ENCODE peak calls at places on chromosomes 5 and 9, in four cellular contexts. D is K562, S is Panc1, W is HepG2. T is an unnamed sample.

GRCh38 chr5:10310073-10310779 is 2.5 kb upstream of the CMBL start:
- DNase-seq in D (peak), S (no peak), W (peak), T (peak)

GRCh38 chr9:14417230-14417629 is 103.3 kb upstream of the NFIB start:
- DNase-seq in D (no peak), S (no peak), W (no peak), T (no peak)

GRCh38 chr5:91706785-91707520 is 323.8 kb upstream of the ARRDC3 start:
- DNase-seq in D (no peak), S (no peak), W (no peak), T (no peak)

GRCh38 chr9:133995012-133995896 is 3.1 kb upstream of the VAV2 start:
- DNase-seq in D (no peak), S (no peak), W (peak), T (peak)

GRCh38 chr5:139294372-139295165 is 1.0 kb downstream of the MATR3 start:
- DNase-seq in D (peak), S (no peak), W (peak), T (peak)

GRCh38 chr9:33265211-33265885 is 499 bp downstream of the CHMP5 start:
- DNase-seq in D (no peak), S (no peak), W (no peak), T (no peak)

GRCh38 chr5:6700686-6701355 is 12.4 kb upstream of the TENT4A start:
- DNase-seq in D (no peak), S (no peak), W (no peak), T (no peak)

GRCh38 chr5:77355074-77355473 is 137.0 kb downstream of the WDR41 start:
- DNase-seq in D (no peak), S (no peak), W (no peak), T (no peak)

GRCh38 chr9:14127656-14128055 is 186.3 kb downstream of the NFIB start:
- DNase-seq in D (no peak), S (no peak), W (no peak), T (no peak)

GRCh38 chr5:13328316-13328715 is 616.2 kb downstream of the DNAH5 start:
- DNase-seq in D (no peak), S (no peak), W (no peak), T (no peak)

GRCh38 chr5:173730610-173731302 is 114.3 kb upstream of the BOD1 start:
- DNase-seq in D (no peak), S (no peak), W (no peak), T (no peak)

GRCh38 chr5:168674893-168675482 is 95.8 kb upstream of the PANK3 start:
- DNase-seq in D (no peak), S (no peak), W (no peak), T (no peak)

GRCh38 chr9:5582835-5583195 is 46.1 kb upstream of the RIC1 start:
- DNase-seq in D (no peak), S (no peak), W (no peak), T (no peak)

GRCh38 chr9:126146254-126147145 is 180.1 kb upstream of the MVB12B start:
- DNase-seq in D (peak), S (no peak), W (peak), T (no peak)

GRCh38 chr5:34412769-34413168 is 243.4 kb upstream of the RAI14 start:
- DNase-seq in D (no peak), S (no peak), W (no peak), T (no peak)

GRCh38 chr9:123473226-123473625 is 117.2 kb downstream of the CRB2 start:
- DNase-seq in D (no peak), S (no peak), W (no peak), T (no peak)

GRCh38 chr5:181181650-181182565 is 23.1 kb downstream of the TRIM7 start:
- DNase-seq in D (no peak), S (no peak), W (peak), T (peak)

GRCh38 chr5:35061216-35061615 is 13.5 kb upstream of the AGXT2 start:
- DNase-seq in D (no peak), S (no peak), W (no peak), T (no peak)

GRCh38 chr5:144088211-144088965 is 82.1 kb downstream of the YIPF5 start:
- DNase-seq in D (no peak), S (no peak), W (no peak), T (no peak)

GRCh38 chr5:78696637-78697036 is 48.1 kb upstream of the LHFPL2 start:
- DNase-seq in D (no peak), S (no peak), W (no peak), T (no peak)

GRCh38 chr5:1729641-1730486 is 69.8 kb downstream of the MRPL36 start:
- DNase-seq in D (no peak), S (no peak), W (no peak), T (no peak)

GRCh38 chr5:132057498-132058255 is 2.8 kb upstream of the IL3 start:
- DNase-seq in D (no peak), S (no peak), W (no peak), T (no peak)

GRCh38 chr5:17218353-17219005 is 1.0 kb downstream of the BASP1 start:
- DNase-seq in D (no peak), S (no peak), W (no peak), T (no peak)

GRCh38 chr9:36092509-36093215 is 43.9 kb upstream of the GLIPR2 start:
- DNase-seq in D (no peak), S (no peak), W (no peak), T (no peak)

GRCh38 chr9:110543631-110544051 is 35.9 kb downstream of the SVEP1 start:
- DNase-seq in D (no peak), S (no peak), W (no peak), T (no peak)

GRCh38 chr5:80109549-80110478 is 74.7 kb downstream of the THBS4 start:
- DNase-seq in D (no peak), S (no peak), W (no peak), T (no peak)

GRCh38 chr5:63959177-63959982 is 2.9 kb downstream of the HTR1A start:
- DNase-seq in D (no peak), S (no peak), W (no peak), T (no peak)

GRCh38 chr9:7974335-7975005 is 174.9 kb upstream of the DMAC1 start:
- DNase-seq in D (no peak), S (no peak), W (no peak), T (no peak)

GRCh38 chr9:106969696-106970095 is 106.7 kb downstream of the ZNF462 start:
- DNase-seq in D (no peak), S (no peak), W (no peak), T (no peak)

GRCh38 chr5:53013857-53014256 is 24.7 kb downstream of the ITGA2 start:
- DNase-seq in D (no peak), S (no peak), W (no peak), T (no peak)

GRCh38 chr5:128052764-128053163 is 30.8 kb upstream of the SLC12A2 start:
- DNase-seq in D (no peak), S (no peak), W (no peak), T (no peak)

GRCh38 chr9:135148386-135148785 is 60.9 kb downstream of the OLFM1 start:
- DNase-seq in D (no peak), S (no peak), W (no peak), T (no peak)

GRCh38 chr5:67896312-67896985 is 319.1 kb upstream of the PIK3R1 start:
- DNase-seq in D (no peak), S (no peak), W (no peak), T (no peak)

GRCh38 chr5:177454397-177455035 is 7.9 kb downstream of the PRR7 start:
- DNase-seq in D (peak), S (peak), W (peak), T (peak)

GRCh38 chr5:167578977-167579700 is 712.3 kb upstream of the WWC1 start:
- DNase-seq in D (no peak), S (no peak), W (no peak), T (no peak)

GRCh38 chr9:33917036-33917435 is 100.1 kb downstream of the UBE2R2 start:
- DNase-seq in D (no peak), S (no peak), W (no peak), T (no peak)

DNA sequence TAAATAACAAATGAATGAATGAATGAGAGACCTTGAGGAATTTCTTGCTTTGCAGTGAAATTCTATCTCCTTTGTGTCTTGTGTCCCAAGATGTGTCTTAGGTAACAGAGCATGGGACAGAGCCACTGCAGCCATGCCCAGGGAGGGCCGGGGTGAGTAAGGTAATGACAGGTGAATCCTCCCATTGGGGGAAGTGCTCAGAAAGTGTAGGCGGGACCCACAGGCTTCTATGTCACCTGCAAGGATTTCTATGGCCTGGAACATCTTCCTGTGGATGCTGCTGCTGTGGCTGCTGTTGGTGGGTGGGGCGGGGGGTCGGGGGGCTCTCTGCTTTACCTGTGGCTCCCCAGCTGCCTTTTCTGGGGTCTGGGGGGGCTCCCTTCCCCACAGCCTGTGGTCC is 133.6 kb upstream of the IER5L start:
- DNase-seq in D (no peak), S (no peak), W (no peak), T (no peak)
- TF ChIP-seq SIN3A in D (no peak), S (no peak), W (no peak), T (no peak)

GRCh38 chr5:149126898-149127297 is 14.4 kb upstream of the ABLIM3 start:
- DNase-seq in D (no peak), S (no peak), W (no peak), T (no peak)

GRCh38 chr5:149125386-149125891 is 15.9 kb upstream of the ABLIM3 start:
- DNase-seq in D (no peak), S (no peak), W (peak), T (no peak)

GRCh38 chr5:149128023-149128875 is 13.0 kb upstream of the ABLIM3 start:
- DNase-seq in D (peak), S (no peak), W (no peak), T (no peak)

GRCh38 chr5:149129181-149129580 is 12.1 kb upstream of the ABLIM3 start:
- DNase-seq in D (no peak), S (no peak), W (no peak), T (no peak)

DNA sequence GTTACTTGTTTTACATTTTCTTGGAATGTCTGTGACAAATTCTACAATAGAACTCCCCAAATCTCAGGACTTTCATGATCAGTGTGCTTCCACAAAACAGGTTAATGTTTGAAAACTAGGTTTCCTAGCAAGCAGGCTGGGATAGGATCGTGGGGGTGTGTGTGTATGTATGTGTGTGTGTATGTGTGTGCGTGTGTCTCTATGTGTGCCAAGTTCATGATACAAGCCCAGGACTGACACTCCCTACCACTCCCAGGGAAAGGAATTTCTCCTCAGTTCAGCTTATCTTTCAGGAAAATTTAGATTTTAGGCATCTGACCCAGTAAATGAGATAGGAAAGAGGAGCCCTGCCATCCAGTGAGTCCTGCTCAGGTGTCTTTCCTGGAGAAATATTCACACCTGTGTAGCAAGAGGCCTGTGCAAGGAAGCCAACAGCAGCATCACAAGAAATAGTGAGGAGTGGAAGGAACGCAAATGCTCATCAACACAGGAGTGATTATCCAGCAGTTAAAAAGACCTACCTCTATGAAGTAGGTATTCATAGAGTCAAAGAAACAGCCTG is 13.8 kb upstream of the ABLIM3 start:
- DNase-seq in D (no peak), S (no peak), W (no peak), T (no peak)
- TF ChIP-seq TCF7L2 in D (no peak), S (no peak), W (no peak), T (no peak)

GRCh38 chr5:171647043-171647899 is 138.3 kb upstream of the SMIM23 start:
- DNase-seq in D (peak), S (no peak), W (peak), T (peak)
- TF ChIP-seq SIN3A in D (no peak), S (no peak), W (no peak), T (no peak)

GRCh38 chr9:92019658-92020057 is 69.6 kb upstream of the ROR2 start:
- DNase-seq in D (no peak), S (no peak), W (no peak), T (no peak)
- TF ChIP-seq TCF7L2 in D (no peak), S (no peak), W (no peak), T (no peak)

GRCh38 chr9:96519726-96520125 is 69.8 kb downstream of the HABP4 start:
- DNase-seq in D (no peak), S (no peak), W (no peak), T (no peak)

GRCh38 chr9:96523429-96523828 is 73.5 kb downstream of the HABP4 start:
- DNase-seq in D (no peak), S (no peak), W (no peak), T (no peak)

GRCh38 chr9:96522371-96522770 is 72.4 kb downstream of the HABP4 start:
- DNase-seq in D (no peak), S (no peak), W (peak), T (no peak)

GRCh38 chr9:96524764-96525163 is 74.8 kb downstream of the HABP4 start:
- DNase-seq in D (no peak), S (no peak), W (no peak), T (no peak)

DNA sequence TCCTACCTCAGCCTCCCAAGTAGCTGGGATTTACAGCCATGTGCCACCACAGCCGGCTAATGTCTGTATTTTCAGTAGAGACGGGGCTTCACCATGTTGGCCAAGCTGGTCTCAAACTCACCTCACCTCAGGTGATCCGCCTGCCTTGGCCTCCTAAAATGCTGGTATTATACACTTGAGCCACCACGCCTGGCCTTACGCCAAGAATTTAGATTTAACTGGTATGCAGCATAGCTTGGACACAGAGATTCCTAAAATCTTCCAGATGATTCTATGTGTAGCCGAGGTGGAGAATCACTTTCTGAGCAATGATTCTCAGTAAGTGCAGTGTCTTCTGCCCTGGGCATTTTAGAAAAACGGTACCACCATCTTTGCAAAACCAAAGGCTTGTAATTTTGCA is 74.1 kb downstream of the HABP4 start:
- DNase-seq in D (no peak), S (no peak), W (no peak), T (no peak)
- TF ChIP-seq SIN3A in D (no peak), S (no peak), W (no peak), T (no peak)

GRCh38 chr5:3348576-3349535 is 246.8 kb upstream of the IRX1 start:
- DNase-seq in D (no peak), S (no peak), W (no peak), T (no peak)

GRCh38 chr5:3351581-3352442 is 243.8 kb upstream of the IRX1 start:
- DNase-seq in D (no peak), S (no peak), W (no peak), T (no peak)

GRCh38 chr5:3347741-3348140 is 247.9 kb upstream of the IRX1 start:
- DNase-seq in D (no peak), S (no peak), W (no peak), T (no peak)

GRCh38 chr5:3350781-3351180 is 244.9 kb upstream of the IRX1 start:
- DNase-seq in D (no peak), S (no peak), W (no peak), T (no peak)

GRCh38 chr5:3349704-3350565 is 245.7 kb upstream of the IRX1 start:
- DNase-seq in D (no peak), S (no peak), W (no peak), T (no peak)
- TF ChIP-seq TCF7L2 in D (no peak), S (no peak), W (no peak), T (no peak)

GRCh38 chr9:37464006-37464405 is 1.2 kb downstream of the ZBTB5 start:
- DNase-seq in D (no peak), S (no peak), W (no peak), T (no peak)

GRCh38 chr9:37464426-37465248 is 613 bp downstream of the ZBTB5 start:
- DNase-seq in D (peak), S (peak), W (no peak), T (no peak)

GRCh38 chr9:37465249-37466036 is at the start of gene ZBTB5:
- DNase-seq in D (peak), S (peak), W (peak), T (peak)

GRCh38 chr9:37468620-37469019 is 3.4 kb upstream of the ZBTB5 start:
- DNase-seq in D (no peak), S (no peak), W (no peak), T (peak)

GRCh38 chr9:37466037-37466709 is 923 bp upstream of the ZBTB5 start:
- DNase-seq in D (peak), S (peak), W (peak), T (peak)
- TF ChIP-seq SIN3A in D (no peak), S (no peak), W (no peak), T (no peak)

DNA sequence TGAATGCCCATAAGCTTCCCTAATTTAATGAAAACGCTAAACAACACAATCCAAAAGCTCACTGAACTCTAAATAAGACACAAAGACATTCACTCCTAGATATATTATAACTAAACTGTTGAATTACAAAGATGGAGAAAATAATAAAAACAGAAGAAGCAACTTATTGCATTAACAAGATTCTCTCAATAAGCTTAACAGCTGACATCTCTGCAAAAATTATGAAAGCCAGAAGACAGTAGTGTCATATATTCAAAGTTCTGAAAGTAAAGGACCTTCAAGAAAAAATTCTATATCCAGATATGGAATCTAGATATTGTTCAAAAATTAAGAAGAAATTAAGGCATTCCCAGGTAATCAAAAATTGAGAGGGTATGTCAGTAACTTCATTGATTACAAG is 957.8 kb upstream of the TYRP1 start:
- DNase-seq in D (no peak), S (no peak), W (no peak), T (no peak)
- TF ChIP-seq TCF7L2 in D (no peak), S (no peak), W (no peak), T (no peak)

DNA sequence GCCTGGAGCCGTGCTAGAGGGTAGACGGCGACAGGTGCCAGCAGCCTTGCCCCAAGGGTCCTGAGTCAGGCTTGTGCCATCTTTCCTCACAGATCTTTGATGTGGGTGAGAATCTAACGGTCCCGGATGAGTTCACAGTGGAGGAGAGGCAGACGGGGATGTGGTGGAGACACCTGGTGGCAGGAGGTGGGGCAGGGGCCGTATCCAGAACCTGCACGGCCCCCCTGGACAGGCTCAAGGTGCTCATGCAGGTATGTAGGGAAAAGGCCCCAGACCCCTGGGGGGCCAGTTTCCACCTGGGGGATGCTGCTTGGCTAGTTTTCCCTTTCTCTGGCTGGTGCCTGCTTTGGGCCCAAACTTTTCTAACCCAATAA is 24.0 kb downstream of the PTGES2 start:
- DNase-seq in D (no peak), S (no peak), W (peak), T (no peak)
- TF ChIP-seq SIN3A in D (no peak), S (no peak), W (no peak), T (no peak)

GRCh38 chr9:28801144-28801799 is 1228.0 kb upstream of the C9orf72 start:
- DNase-seq in D (no peak), S (no peak), W (no peak), T (no peak)
- TF ChIP-seq TCF7L2 in D (no peak), S (no peak), W (no peak), T (no peak)

T was measured in HCT116.